ENCODE peak calls at places on chromosomes 11 and 22, in six cellular contexts. Q is posterior vena cava; V is C1 segment of cervical spinal cord; K is stimulated activated naive CD4-positive, alpha-beta T cell; H is activated T-helper 9 cell treated with anti-CD3 and anti-CD28 coated beads, Interleukin-2, amount 50 U/mL, for 16 hours; B is effector CD4-positive, alpha-beta T cell. D is an unnamed sample.

GRCh38 chr11:19526119-19526518 is 186.5 kb upstream of the NAV2 start:
- DNase-seq in Q (no peak), V (no peak), K (no peak), H (no peak), B (no peak), D (no peak)

GRCh38 chr11:75450826-75451783 is 18.1 kb upstream of the KLHL35 start:
- DNase-seq in Q (no peak), V (no peak), K (peak), H (peak), B (peak), D (no peak)

GRCh38 chr22:45594123-45594941 is 77.3 kb upstream of the ATXN10 start:
- DNase-seq in Q (no peak), V (no peak), K (no peak), H (no peak), B (no peak), D (no peak)

GRCh38 chr11:128039140-128040021 is 548.0 kb downstream of the ETS1 start:
- DNase-seq in Q (peak), V (no peak), K (peak), H (peak), B (peak), D (peak)

GRCh38 chr22:35131423-35132050 is 65.6 kb downstream of the ISX start:
- DNase-seq in Q (no peak), V (no peak), K (no peak), H (no peak), B (no peak), D (no peak)

GRCh38 chr11:47918882-47919495 is 61.4 kb upstream of the PTPRJ start:
- DNase-seq in Q (peak), V (no peak), K (no peak), H (no peak), B (no peak), D (no peak)

GRCh38 chr11:10314199-10315072 is 9.6 kb downstream of the ADM start:
- DNase-seq in Q (no peak), V (no peak), K (no peak), H (no peak), B (no peak), D (no peak)

GRCh38 chr11:118910309-118911112 is 15.2 kb downstream of the BCL9L start:
- DNase-seq in Q (peak), V (no peak), K (peak), H (peak), B (peak), D (no peak)

GRCh38 chr11:20671856-20672546 is 2.6 kb downstream of the NELL1 start:
- DNase-seq in Q (no peak), V (no peak), K (no peak), H (no peak), B (no peak), D (no peak)

GRCh38 chr11:5719703-5720495 is 16.3 kb upstream of the OR56B1 start:
- DNase-seq in Q (no peak), V (no peak), K (no peak), H (no peak), B (no peak), D (no peak)

GRCh38 chr11:126307706-126308105 is 3.8 kb downstream of the DCPS start:
- DNase-seq in Q (no peak), V (no peak), K (no peak), H (no peak), B (no peak), D (no peak)

GRCh38 chr22:25374871-25375270 is 155.4 kb downstream of the CRYBB2 start:
- DNase-seq in Q (no peak), V (no peak), K (no peak), H (no peak), B (no peak), D (no peak)

GRCh38 chr11:5992150-5992549 is 5.4 kb upstream of the OR52L1 start:
- DNase-seq in Q (no peak), V (no peak), K (no peak), H (no peak), B (no peak), D (no peak)

GRCh38 chr11:111554532-111554931 is 14.0 kb downstream of the LAYN start:
- DNase-seq in Q (no peak), V (no peak), K (no peak), H (no peak), B (no peak), D (no peak)

GRCh38 chr11:29438815-29439214 is 578.0 kb downstream of the KCNA4 start:
- DNase-seq in Q (no peak), V (no peak), K (no peak), H (no peak), B (no peak), D (no peak)

GRCh38 chr22:22687638-22688500 is 43.5 kb downstream of the GGTLC2 start:
- DNase-seq in Q (no peak), V (no peak), K (no peak), H (no peak), B (no peak), D (peak)

GRCh38 chr11:9015677-9016076 is 11.9 kb upstream of the NRIP3 start:
- DNase-seq in Q (no peak), V (no peak), K (peak), H (peak), B (peak), D (no peak)

GRCh38 chr22:35622132-35622913 is 5.2 kb upstream of the MB start:
- DNase-seq in Q (no peak), V (no peak), K (no peak), H (no peak), B (no peak), D (no peak)

D was measured in activated naive CD4-positive, alpha-beta T cell treated with anti-CD3 and anti-CD28 coated beads, Interleukin-2, amount 50 U/mL, for 72 hours.